ENCODE peak calls at places on chromosomes 13 and 19, in nine cellular contexts. W is fibroblast of the aortic adventitia; F is GM23248; J is cardiac muscle cell; Y is ascending aorta; B is naive thymus-derived CD4-positive, alpha-beta T cell; U is K562; Z is ovary; N is fibroblast of mammary gland. G is an unnamed sample.

GRCh38 chr19:2546128-2547032 is 70.5 kb downstream of the GADD45B start:
- DNase-seq in W (no peak), F (no peak), J (peak; percentile 86), Y (peak; percentile 78), B (no peak), U (no peak), Z (peak; percentile 50), N (peak; percentile 19), G (peak; percentile 32)

GRCh38 chr19:36009633-36010379 is 1.2 kb upstream of the SYNE4 start:
- DNase-seq in W (no peak), F (no peak), J (no peak), Y (no peak), B (no peak), U (no peak), Z (peak; percentile 45), N (no peak), G (no peak)

GRCh38 chr13:102100234-102100633 is 301.6 kb downstream of the FGF14 start:
- DNase-seq in W (no peak), F (no peak), J (no peak), Y (no peak), B (no peak), U (no peak), Z (no peak), N (no peak), G (no peak)

GRCh38 chr13:100156786-100157185 is 67.9 kb downstream of the PCCA start:
- DNase-seq in W (peak; percentile 31), F (peak; percentile 28), J (no peak), Y (no peak), B (no peak), U (no peak), Z (no peak), N (no peak), G (no peak)

GRCh38 chr19:8367327-8368001 is 3.5 kb downstream of the ANGPTL4 start:
- DNase-seq in W (peak; percentile 94), F (peak; percentile 92), J (peak; percentile 60), Y (no peak), B (no peak), U (peak; percentile 57), Z (peak; percentile 93), N (peak; percentile 96), G (peak; percentile 99)

GRCh38 chr13:30453727-30454126 is 12.0 kb downstream of the HMGB1 start:
- DNase-seq in W (no peak), F (peak; percentile 30), J (no peak), Y (no peak), B (no peak), U (no peak), Z (no peak), N (peak; percentile 42), G (peak; percentile 22)

GRCh38 chr13:99313473-99313872 is 6.3 kb upstream of the GPR183 start:
- DNase-seq in W (no peak), F (peak; percentile 33), J (no peak), Y (no peak), B (no peak), U (no peak), Z (no peak), N (no peak), G (no peak)

GRCh38 chr13:66074018-66074615 is 1156.0 kb downstream of the PCDH9 start:
- DNase-seq in W (no peak), F (no peak), J (no peak), Y (no peak), B (no peak), U (peak; percentile 52), Z (no peak), N (no peak), G (no peak)

GRCh38 chr19:56140583-56141415 is at the start of gene ZNF444:
- DNase-seq in W (peak; percentile 99), F (peak; percentile 99), J (peak; percentile 99), Y (peak; percentile 98), B (peak; percentile 100), U (peak; percentile 98), Z (peak; percentile 99), N (peak; percentile 98), G (peak; percentile 100)

GRCh38 chr19:32642771-32643170 is 32.2 kb downstream of the ANKRD27 start:
- DNase-seq in W (no peak), F (no peak), J (no peak), Y (no peak), B (peak; percentile 72), U (no peak), Z (no peak), N (no peak), G (no peak)

GRCh38 chr13:113658836-113659235 is 838 bp upstream of the ATP4B start:
- DNase-seq in W (no peak), F (no peak), J (no peak), Y (no peak), B (no peak), U (no peak), Z (peak; percentile 7), N (no peak), G (no peak)

GRCh38 chr13:24254151-24254810 is 55.1 kb upstream of the C1QTNF9 start:
- DNase-seq in W (no peak), F (no peak), J (no peak), Y (peak; percentile 39), B (peak; percentile 59), U (no peak), Z (no peak), N (peak; percentile 91), G (peak; percentile 69)

GRCh38 chr13:49093376-49093775 is 117.7 kb downstream of the FNDC3A start:
- DNase-seq in W (no peak), F (no peak), J (no peak), Y (no peak), B (no peak), U (no peak), Z (no peak), N (no peak), G (no peak)

GRCh38 chr13:46097015-46097414 is 7.8 kb downstream of the CPB2 start:
- DNase-seq in W (no peak), F (no peak), J (no peak), Y (no peak), B (no peak), U (no peak), Z (no peak), N (peak; percentile 2), G (no peak)

GRCh38 chr19:2617393-2618165 is 84.9 kb downstream of the GNG7 start:
- DNase-seq in W (no peak), F (no peak), J (no peak), Y (no peak), B (no peak), U (no peak), Z (no peak), N (no peak), G (no peak)

GRCh38 chr19:45595814-45596213 is 6.2 kb downstream of the GPR4 start:
- DNase-seq in W (peak; percentile 58), F (peak; percentile 26), J (no peak), Y (no peak), B (no peak), U (no peak), Z (no peak), N (peak; percentile 71), G (peak; percentile 44)

GRCh38 chr13:75637101-75637774 is 1.1 kb downstream of the LMO7 start:
- DNase-seq in W (no peak), F (peak; percentile 60), J (no peak), Y (no peak), B (no peak), U (no peak), Z (no peak), N (peak; percentile 37), G (peak; percentile 42)

GRCh38 chr13:85536706-85537105 is 262.5 kb downstream of the SLITRK6 start:
- DNase-seq in W (no peak), F (no peak), J (no peak), Y (no peak), B (no peak), U (no peak), Z (no peak), N (no peak), G (no peak)

GRCh38 chr19:16825312-16826168 is 3.7 kb upstream of the SIN3B start:
- DNase-seq in W (peak; percentile 79), F (peak; percentile 68), J (no peak), Y (no peak), B (peak; percentile 8), U (peak; percentile 35), Z (peak; percentile 80), N (peak; percentile 87), G (peak; percentile 85)
- H3K4me3 ChIP-seq in W (peak overlapping the region; percentile 54), F (peak overlapping the region; percentile 62), J (no peak overlapping the region), Y (peak overlapping the region; percentile 58), B (peak overlapping the region; percentile 2), U (peak overlapping the region; percentile 5), Z (peak overlapping the region; percentile 21), N (peak overlapping the region; percentile 38), G (peak overlapping the region; percentile 55)

GRCh38 chr19:40143612-40144011 is 47.6 kb upstream of the MAP3K10 start:
- DNase-seq in W (peak; percentile 40), F (no peak), J (no peak), Y (no peak), B (peak; percentile 48), U (no peak), Z (no peak), N (no peak), G (no peak)
- H3K4me3 ChIP-seq in W (no peak overlapping the region), F (no peak overlapping the region), J (no peak overlapping the region), Y (no peak overlapping the region), B (peak overlapping the region; percentile 19), U (no peak overlapping the region), Z (no peak overlapping the region), N (no peak overlapping the region), G (no peak overlapping the region)

DNA sequence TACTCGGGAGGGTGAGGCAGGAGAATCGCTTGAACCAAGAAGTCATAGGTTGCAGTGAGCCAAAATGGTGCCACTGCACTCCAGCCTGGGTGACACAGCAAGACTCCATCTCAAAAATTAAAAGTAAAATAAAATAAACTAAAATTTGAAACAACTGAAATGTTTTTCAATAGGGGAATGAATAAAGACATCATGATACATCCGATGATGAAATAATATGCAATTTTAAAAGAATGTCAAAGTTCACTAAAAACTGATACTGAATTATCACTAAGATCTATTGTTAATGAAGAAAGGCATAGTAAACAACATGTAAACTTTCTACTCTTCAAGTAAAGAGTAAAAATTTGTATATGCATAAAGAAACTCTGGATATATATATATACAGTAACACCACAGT is 8.5 kb downstream of the CARD8 start:
- DNase-seq in W (no peak), F (no peak), J (no peak), Y (no peak), B (no peak), U (no peak), Z (no peak), N (no peak), G (no peak)
- H3K4me3 ChIP-seq in W (no peak overlapping the region), F (no peak overlapping the region), J (no peak overlapping the region), Y (no peak overlapping the region), B (no peak overlapping the region), U (no peak overlapping the region), Z (no peak overlapping the region), N (no peak overlapping the region), G (no peak overlapping the region)

DNA sequence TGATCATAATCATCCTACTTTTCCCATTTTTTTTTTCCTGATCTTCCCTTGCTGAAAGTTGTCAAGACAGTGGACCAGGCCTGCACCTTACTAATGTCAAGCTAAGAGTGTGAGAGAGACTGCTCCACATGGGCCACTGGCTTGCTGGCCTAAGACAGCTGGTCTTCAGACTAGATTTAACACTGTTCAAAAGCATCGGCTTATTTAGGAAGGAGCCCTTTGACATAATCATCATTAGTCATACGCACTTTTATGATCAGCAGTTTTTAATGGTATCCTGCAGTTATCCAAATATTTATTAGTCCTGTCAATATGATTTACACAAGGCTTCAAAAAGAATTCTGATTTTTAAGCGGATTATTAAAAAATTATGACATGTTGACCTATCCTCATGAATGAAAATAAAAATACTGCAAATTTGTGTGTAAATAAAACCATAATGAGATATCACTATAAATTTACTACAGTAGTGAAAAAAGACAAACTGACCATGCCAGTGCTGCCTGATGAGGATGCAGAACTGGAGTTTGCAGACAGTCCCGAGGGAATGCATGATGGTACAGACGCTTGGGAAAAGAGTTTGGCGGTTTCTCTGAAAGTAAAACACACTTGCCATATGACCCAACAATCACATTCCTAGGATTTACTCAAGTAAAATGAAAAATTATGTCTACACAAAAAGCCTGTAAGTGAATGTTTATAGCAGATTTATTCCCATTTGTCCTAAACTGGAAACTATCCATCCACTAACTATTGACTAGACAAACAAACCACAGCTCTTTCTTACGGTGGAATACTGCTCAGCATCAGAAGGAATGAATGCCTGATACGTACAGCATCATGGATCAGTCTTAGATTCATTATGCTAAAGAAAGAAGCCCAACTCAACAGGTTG is 270.8 kb downstream of the DNAJC15 start:
- DNase-seq in W (no peak), F (no peak), J (no peak), Y (no peak), B (no peak), U (no peak), Z (no peak), N (no peak), G (peak; percentile 95)
- H3K4me3 ChIP-seq in W (no peak overlapping the region), F (no peak overlapping the region), J (no peak overlapping the region), Y (no peak overlapping the region), B (no peak overlapping the region), U (no peak overlapping the region), Z (no peak overlapping the region), N (no peak overlapping the region), G (no peak overlapping the region)

G was measured in fibroblast of villous mesenchyme.